ENCODE peak calls at places on chromosomes 7 and 10, in four cellular contexts. B, O, P and A are unnamed samples.

GRCh38 chr7:10934292-10934691 is 39.4 kb upstream of the PHF14 start:
- DNase-seq in O (no peak), P (no peak), B (peak), A (no peak)

GRCh38 chr10:24947304-24948097 is 4.9 kb downstream of the PRTFDC1 start:
- DNase-seq in P (peak), B (peak), O (no peak), A (peak)

GRCh38 chr7:157809863-157810851 is 473.4 kb downstream of the DNAJB6 start:
- DNase-seq in P (no peak), B (no peak), O (no peak), A (no peak)

GRCh38 chr7:33719059-33719581 is 186.2 kb upstream of the BMPER start:
- DNase-seq in B (peak), O (no peak), P (no peak), A (no peak)

GRCh38 chr10:35182631-35183510 is 56.2 kb downstream of the CREM start:
- DNase-seq in O (no peak), B (no peak), P (no peak), A (no peak)

GRCh38 chr10:4120454-4120853 is 335.4 kb upstream of the KLF6 start:
- DNase-seq in O (peak), P (no peak), B (no peak), A (no peak)

GRCh38 chr7:100506356-100506930 is 22.7 kb downstream of the NYAP1 start:
- DNase-seq in B (no peak), P (no peak), O (no peak), A (no peak)

GRCh38 chr10:125186431-125187170 is 26.2 kb upstream of the CTBP2 start:
- DNase-seq in O (no peak), P (no peak), B (no peak), A (no peak)

GRCh38 chr7:117949232-117949631 is 76.0 kb upstream of the CTTNBP2 start:
- DNase-seq in O (no peak), B (peak), P (peak), A (peak)

GRCh38 chr7:132435016-132435990 is 141.0 kb downstream of the PLXNA4 start:
- DNase-seq in P (no peak), B (no peak), O (no peak), A (peak)

GRCh38 chr7:116138202-116138801 is 72.0 kb upstream of the TES start:
- DNase-seq in B (peak), O (no peak), P (peak), A (peak)

GRCh38 chr7:102468416-102469350 is 3.9 kb downstream of the LRWD1 start:
- DNase-seq in P (no peak), B (no peak), O (peak), A (no peak)

GRCh38 chr7:69630292-69630691 is 32.0 kb downstream of the AUTS2 start:
- DNase-seq in B (peak), O (no peak), P (peak), A (peak)

GRCh38 chr10:14476641-14477407 is 146.1 kb upstream of the FRMD4A start:
- DNase-seq in P (no peak), B (peak), O (no peak), A (peak)

GRCh38 chr7:117892821-117893220 is 19.6 kb upstream of the CTTNBP2 start:
- DNase-seq in P (no peak), B (no peak), O (no peak), A (no peak)

GRCh38 chr10:11336703-11337102 is 274.7 kb downstream of the USP6NL start:
- DNase-seq in P (no peak), B (no peak), O (no peak), A (no peak)

GRCh38 chr7:18225067-18225466 is 197.4 kb upstream of the PRPS1L1 start:
- DNase-seq in B (no peak), P (no peak), O (no peak), A (no peak)

GRCh38 chr10:80501913-80502521 is 35.7 kb upstream of the SH2D4B start:
- DNase-seq in P (peak), O (no peak), B (no peak), A (no peak)

GRCh38 chr10:38146579-38147333 is 52.6 kb downstream of the ZNF37A start:
- DNase-seq in O (no peak), P (no peak), B (peak), A (no peak)

GRCh38 chr7:38448076-38448475 is 174.6 kb upstream of the TARP start:
- DNase-seq in B (peak), P (no peak), O (no peak), A (peak)

GRCh38 chr7:85023066-85023687 is 163.7 kb downstream of the SEMA3D start:
- DNase-seq in O (no peak), P (peak), B (peak), A (peak)

GRCh38 chr10:26361946-26362345 is 76.2 kb upstream of the APBB1IP start:
- DNase-seq in B (no peak), O (no peak), P (no peak), A (no peak)

GRCh38 chr10:119120413-119120867 is 16.5 kb downstream of the DENND10 start:
- DNase-seq in B (peak), P (no peak), O (no peak), A (peak)

GRCh38 chr10:69728335-69728861 is 73.3 kb upstream of the COL13A1 start:
- DNase-seq in P (peak), O (no peak), B (peak), A (peak)

GRCh38 chr10:58175990-58176910 is 91.4 kb downstream of the IPMK start:
- DNase-seq in O (no peak), P (no peak), B (peak), A (peak)

GRCh38 chr10:48601789-48602188 is 3.1 kb downstream of the ARHGAP22 start:
- DNase-seq in O (no peak), P (no peak), B (no peak), A (no peak)

GRCh38 chr7:92612501-92612900 is 22.3 kb upstream of the FAM133B start:
- DNase-seq in B (peak), O (no peak), P (no peak), A (peak)

GRCh38 chr7:57438244-57438643 is 11.7 kb upstream of the ZNF716 start:
- DNase-seq in B (no peak), O (no peak), P (no peak), A (no peak)

GRCh38 chr7:353746-354325 is 63.9 kb downstream of the FOXL3 start:
- DNase-seq in O (no peak), P (no peak), B (no peak), A (peak)

DNA sequence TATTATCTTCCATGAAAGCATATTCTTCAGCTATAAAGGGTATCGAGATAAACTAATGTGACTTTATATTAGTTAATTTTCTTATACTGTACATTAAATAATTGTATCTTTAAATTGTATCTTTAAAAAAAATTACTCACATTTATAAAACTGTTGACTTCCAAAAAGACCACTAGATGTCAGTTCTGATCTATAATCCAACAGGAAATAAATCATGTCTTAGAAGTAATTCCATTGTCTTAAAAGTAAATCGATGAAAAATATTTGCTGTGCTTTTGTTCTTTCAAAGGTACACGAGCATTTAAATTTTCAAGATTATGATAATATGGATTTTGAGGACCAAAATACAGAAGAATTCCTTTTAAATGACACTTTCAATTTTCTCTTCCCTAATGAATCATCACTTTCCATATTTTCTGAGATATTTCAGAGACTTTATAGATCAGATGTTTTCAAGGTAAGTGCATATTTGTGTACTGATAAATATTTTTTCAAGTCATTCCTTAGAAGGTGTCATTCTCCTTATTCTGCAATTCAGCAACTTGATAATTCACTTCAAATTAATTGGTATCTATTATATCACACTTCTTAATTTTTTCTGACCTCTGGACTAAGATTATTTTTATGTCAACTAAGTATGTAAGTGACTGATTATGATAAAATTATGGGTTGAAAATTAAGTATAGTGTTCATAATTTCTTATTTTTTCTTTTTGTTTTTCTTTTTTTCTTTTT is 138.5 kb downstream of the CPED1 start:
- DNase-seq in O (no peak), B (peak), P (no peak), A (peak)
- TF ChIP-seq CTCF in O (peak), B (peak), P (no peak), A (peak)

DNA sequence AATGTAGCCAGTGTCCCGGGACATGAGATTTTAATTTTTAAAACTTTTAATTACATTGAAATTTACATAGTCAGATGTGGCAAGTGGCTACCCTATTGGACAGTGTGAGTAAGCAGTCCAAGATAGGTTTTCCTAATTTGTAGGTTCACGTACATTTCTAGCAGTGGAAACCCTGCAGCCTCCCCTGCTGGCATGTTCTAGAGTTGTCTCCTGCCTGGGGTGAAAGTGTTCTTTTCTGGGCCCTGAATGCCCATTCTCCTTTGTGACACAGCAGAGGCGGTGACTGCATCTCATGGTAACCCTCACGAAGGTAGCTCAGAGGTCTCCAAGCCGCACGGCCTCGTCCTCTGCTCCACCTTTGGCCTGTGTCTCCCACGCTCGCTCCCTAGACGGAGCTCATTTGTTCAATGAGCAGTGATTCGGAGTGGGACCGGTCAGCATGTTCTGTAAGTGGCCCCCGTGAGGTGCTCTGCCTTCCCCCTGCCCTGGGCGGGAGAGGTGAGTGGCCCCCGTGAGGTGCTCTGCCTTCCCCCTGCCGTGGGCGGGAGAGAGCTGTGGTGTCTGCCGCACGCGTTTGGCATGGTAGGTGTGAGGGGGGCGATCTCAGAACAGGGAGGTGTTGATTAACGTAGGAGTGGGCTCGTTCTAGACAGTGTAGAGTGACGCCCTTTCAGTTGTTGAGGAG is 18.0 kb downstream of the WDR37 start:
- DNase-seq in O (no peak), P (no peak), B (no peak), A (no peak)
- TF ChIP-seq CTCF in O (no peak), P (peak), B (no peak), A (peak)

DNA sequence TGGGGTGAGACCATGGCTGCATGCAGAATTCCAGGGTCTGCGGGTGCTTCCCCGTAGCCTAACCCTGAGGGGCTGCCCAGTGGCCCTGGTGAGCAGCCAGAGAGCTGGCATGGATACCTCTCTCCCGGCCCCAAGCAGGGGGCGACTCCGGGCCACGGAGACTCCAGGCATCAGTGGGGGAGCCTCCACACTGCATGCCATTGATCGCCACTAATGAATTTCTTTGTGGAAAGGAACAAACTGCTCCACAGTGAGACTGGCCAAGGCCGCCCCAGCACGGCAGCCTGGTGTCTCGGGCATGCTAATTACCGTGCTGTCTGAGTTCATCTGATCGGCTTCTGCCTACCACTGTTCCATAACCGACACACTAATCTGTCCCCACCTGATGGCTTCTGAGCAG is 184.4 kb downstream of the GRID1 start:
- DNase-seq in O (no peak), P (no peak), B (no peak), A (no peak)
- TF ChIP-seq CTCF in O (no peak), P (no peak), B (no peak), A (no peak)

GRCh38 chr10:43390791-43391190 is 18.2 kb downstream of the HNRNPF start:
- DNase-seq in P (peak), O (no peak), B (peak), A (peak)
- TF ChIP-seq CTCF in P (peak), O (peak), B (peak), A (peak)

GRCh38 chr7:4000934-4001333 is 681.2 kb upstream of the FOXK1 start:
- DNase-seq in O (no peak), B (no peak), P (no peak), A (no peak)
- TF ChIP-seq CTCF in O (no peak), B (no peak), P (no peak), A (no peak)